ENCODE peak calls at places on chromosomes 12 and 14, in ten cellular contexts. R, D, B, J, I, W, U, S, O and L are unnamed samples.
A peak's percentile ranks its signal among the peaks of the same experiment; 100 is the strongest.

GRCh38 chr12:94247256-94247655 is 98.9 kb downstream of the PLXNC1 start:
- DNase-seq in U (no peak), I (no peak), O (no peak), S (no peak), D (no peak), W (no peak), B (no peak), R (no peak), J (no peak), L (no peak)

GRCh38 chr12:110686294-110686903 is 2.5 kb downstream of the HVCN1 start:
- DNase-seq in O (no peak), W (no peak), S (no peak), R (no peak), U (no peak), D (no peak), J (no peak), I (no peak), B (peak; percentile 27), L (peak; percentile 51)

GRCh38 chr12:16189849-16190248 is 87.6 kb downstream of the SLC15A5 start:
- DNase-seq in U (no peak), R (no peak), O (no peak), W (no peak), I (peak; percentile 13), S (no peak), B (no peak), J (peak; percentile 76), D (no peak), L (peak; percentile 7)

GRCh38 chr14:47365248-47365647 is 310.2 kb downstream of the MDGA2 start:
- DNase-seq in R (no peak), O (no peak), W (no peak), D (peak; percentile 16), I (no peak), B (no peak), S (no peak), J (no peak), U (no peak), L (no peak)

GRCh38 chr12:47797432-47797831 is 22.3 kb downstream of the HDAC7 start:
- DNase-seq in S (no peak), U (no peak), D (no peak), B (peak; percentile 84), I (no peak), W (peak; percentile 49), O (no peak), R (no peak), J (no peak), L (peak; percentile 70)

GRCh38 chr12:99611117-99611516 is 36.4 kb upstream of the GARIN6 start:
- DNase-seq in W (no peak), O (no peak), I (peak; percentile 62), J (peak; percentile 4), R (no peak), D (no peak), B (no peak), U (no peak), S (no peak), L (no peak)

GRCh38 chr12:128286970-128287369 is 20.0 kb downstream of the TMEM132C start:
- DNase-seq in J (peak; percentile 11), R (no peak), U (no peak), I (no peak), B (no peak), S (no peak), W (no peak), D (no peak), O (no peak), L (no peak)

GRCh38 chr14:53663709-53664108 is 292.9 kb downstream of the BMP4 start:
- DNase-seq in R (peak; percentile 47), D (no peak), I (peak; percentile 12), B (no peak), U (no peak), W (no peak), O (no peak), S (no peak), J (peak; percentile 46), L (no peak)

GRCh38 chr12:132237772-132238486 is 91.5 kb downstream of the GALNT9 start:
- DNase-seq in J (no peak), W (no peak), I (no peak), O (peak; percentile 60), R (no peak), B (no peak), S (no peak), D (no peak), U (no peak), L (no peak)

GRCh38 chr12:62891805-62892549 is 43.0 kb downstream of the PPM1H start:
- DNase-seq in R (no peak), B (no peak), D (no peak), S (no peak), I (no peak), W (no peak), J (no peak), O (no peak), U (no peak), L (no peak)

GRCh38 chr12:108594960-108595710 is 2.7 kb downstream of the TMEM119 start:
- DNase-seq in J (no peak), W (no peak), O (no peak), R (no peak), D (no peak), B (no peak), U (no peak), S (no peak), I (no peak), L (no peak)

GRCh38 chr12:22935090-22935489 is 310.1 kb downstream of the ETNK1 start:
- DNase-seq in D (no peak), S (no peak), W (no peak), I (no peak), U (no peak), O (no peak), R (no peak), B (no peak), J (no peak), L (no peak)

GRCh38 chr14:76715102-76715926 is 46.0 kb upstream of the VASH1 start:
- DNase-seq in O (no peak), U (no peak), D (no peak), W (no peak), R (no peak), I (no peak), S (no peak), J (peak; percentile 58), B (no peak), L (no peak)

DNA sequence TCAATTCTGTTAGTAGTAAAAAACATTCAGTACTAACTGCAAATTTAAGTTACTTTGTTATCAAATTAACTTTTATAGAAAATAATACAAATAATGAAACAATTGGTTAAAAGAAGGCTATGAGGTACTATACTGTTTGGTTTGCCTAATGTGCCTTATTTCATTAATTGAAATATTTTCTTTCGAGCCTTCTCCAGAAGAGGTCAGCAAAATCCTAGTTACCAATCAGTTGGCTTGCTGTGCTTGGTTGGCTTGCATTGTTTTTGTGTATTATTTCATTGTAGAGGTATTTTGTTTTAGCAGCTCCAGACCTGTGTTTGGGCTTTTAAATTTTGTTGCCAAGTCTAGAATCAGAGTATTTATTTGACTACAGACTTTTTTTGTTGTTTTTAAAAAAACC is 68.5 kb downstream of the AEBP2 start:
- DNase-seq in S (peak; percentile 2), W (no peak), R (no peak), U (no peak), B (no peak), I (no peak), D (no peak), O (no peak), J (peak; percentile 64), L (no peak)
- TF ChIP-seq CTCF in S (no peak), W (no peak), R (no peak), U (no peak), B (no peak), I (peak; percentile 32), D (no peak), O (peak; percentile 24), J (peak; percentile 39), L (no peak)

GRCh38 chr14:105161964-105162363 is 6.6 kb downstream of the JAG2 start:
- DNase-seq in S (no peak), D (no peak), U (no peak), R (no peak), O (no peak), J (no peak), B (no peak), W (no peak), I (no peak), L (no peak)

GRCh38 chr14:105161314-105161713 is 7.3 kb downstream of the JAG2 start:
- DNase-seq in B (no peak), R (no peak), U (no peak), I (no peak), D (no peak), J (no peak), O (no peak), S (no peak), W (no peak), L (no peak)

GRCh38 chr14:105163040-105163742 is 5.4 kb downstream of the JAG2 start:
- DNase-seq in W (no peak), S (no peak), O (no peak), J (no peak), U (no peak), B (no peak), D (no peak), I (no peak), R (no peak), L (no peak)

GRCh38 chr14:105165134-105165704 is 3.4 kb downstream of the JAG2 start:
- DNase-seq in D (no peak), U (no peak), J (no peak), O (no peak), B (no peak), R (no peak), W (no peak), S (no peak), I (no peak), L (no peak)

GRCh38 chr14:105162374-105162979 is 6.1 kb downstream of the JAG2 start:
- DNase-seq in J (no peak), W (no peak), U (no peak), S (no peak), R (no peak), B (no peak), D (no peak), O (no peak), I (no peak), L (no peak)
- TF ChIP-seq CTCF in J (no peak), W (no peak), U (no peak), S (no peak), R (no peak), B (no peak), D (no peak), O (no peak), I (no peak), L (no peak)

DNA sequence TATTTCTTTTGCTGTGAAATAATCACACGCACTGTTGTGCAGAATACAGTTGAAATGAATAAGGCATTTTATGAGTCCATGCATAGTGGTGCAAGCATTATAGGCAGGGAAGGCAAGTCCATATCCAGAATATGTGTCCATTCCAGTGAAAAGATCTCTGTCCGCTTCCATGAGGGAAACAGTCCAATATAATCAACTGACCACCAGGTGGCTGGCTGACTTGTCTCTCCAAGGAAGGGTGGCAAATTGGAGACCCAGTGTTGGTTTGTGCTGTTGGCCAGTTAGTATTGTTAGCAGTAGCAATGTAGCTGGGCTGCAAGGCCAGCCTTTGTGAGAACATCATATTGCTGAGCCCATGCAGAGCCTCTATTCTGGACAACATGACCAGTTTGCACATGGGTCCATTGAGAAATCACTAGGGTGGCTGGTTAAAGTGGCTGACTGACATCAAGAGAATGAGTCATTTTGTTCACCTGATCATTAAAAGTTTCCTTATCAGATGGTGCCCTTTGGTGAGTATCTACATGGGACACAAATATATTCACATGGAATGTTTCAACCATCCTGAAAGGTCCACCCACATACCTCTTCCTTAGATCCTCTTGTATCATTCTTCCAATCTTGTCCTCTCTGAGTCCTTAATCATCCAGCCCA is 17.3 kb upstream of the YAF2 start:
- DNase-seq in R (no peak), O (no peak), I (no peak), J (no peak), D (no peak), W (no peak), S (no peak), U (no peak), B (no peak), L (no peak)
- TF ChIP-seq CTCF in R (peak; percentile 27), O (no peak), I (no peak), J (no peak), D (no peak), W (no peak), S (peak; percentile 4), U (peak; percentile 21), B (no peak), L (no peak)

GRCh38 chr12:119802472-119802871 is 74.6 kb downstream of the CIT start:
- DNase-seq in B (no peak), R (no peak), S (no peak), J (peak; percentile 75), W (no peak), O (no peak), I (peak; percentile 45), U (no peak), D (no peak), L (no peak)
- TF ChIP-seq CTCF in B (no peak), R (no peak), S (no peak), J (no peak), W (no peak), O (no peak), I (peak; percentile 14), U (no peak), D (no peak), L (no peak)